ENCODE peak calls at places on chromosomes 4 and X, in four cellular contexts. Y is H1, E is HepG2, W is GM12878. L is an unnamed sample.

GRCh38 chr4:91764085-91764484 is 539.7 kb upstream of the GRID2 start:
- DNase-seq in E (no peak), Y (no peak), W (no peak), L (no peak)

GRCh38 chr4:101911616-101912015 is 121.1 kb downstream of the BANK1 start:
- DNase-seq in E (no peak), Y (no peak), W (no peak), L (no peak)

GRCh38 chrX:118552501-118552900 is 56.9 kb downstream of the DOCK11 start:
- DNase-seq in E (no peak), W (no peak), Y (no peak), L (no peak)

GRCh38 chrX:55490974-55491373 is 1.3 kb upstream of the USP51 start:
- DNase-seq in Y (no peak), E (no peak), W (no peak), L (no peak)

GRCh38 chr4:76199664-76200211 is 13.9 kb downstream of the SCARB2 start:
- DNase-seq in E (no peak), Y (no peak), W (peak), L (no peak)

GRCh38 chrX:51760657-51761056 is 17.4 kb downstream of the GSPT2 start:
- DNase-seq in Y (no peak), W (no peak), E (no peak), L (no peak)

GRCh38 chr4:155908187-155909139 is 5.0 kb downstream of the TDO2 start:
- DNase-seq in W (no peak), E (no peak), Y (no peak), L (no peak)

GRCh38 chr4:42519803-42520417 is 122.6 kb downstream of the SHISA3 start:
- DNase-seq in Y (peak), E (peak), W (peak), L (peak)

GRCh38 chr4:88335092-88335665 is 43.5 kb upstream of the HERC6 start:
- DNase-seq in Y (peak), W (no peak), E (peak), L (no peak)

GRCh38 chr4:151098191-151098590 is 1.2 kb upstream of the RPS3A start:
- DNase-seq in W (no peak), Y (no peak), E (no peak), L (no peak)
- H3K4me3 ChIP-seq in W (peak), Y (no peak), E (no peak), L (no peak)

DNA sequence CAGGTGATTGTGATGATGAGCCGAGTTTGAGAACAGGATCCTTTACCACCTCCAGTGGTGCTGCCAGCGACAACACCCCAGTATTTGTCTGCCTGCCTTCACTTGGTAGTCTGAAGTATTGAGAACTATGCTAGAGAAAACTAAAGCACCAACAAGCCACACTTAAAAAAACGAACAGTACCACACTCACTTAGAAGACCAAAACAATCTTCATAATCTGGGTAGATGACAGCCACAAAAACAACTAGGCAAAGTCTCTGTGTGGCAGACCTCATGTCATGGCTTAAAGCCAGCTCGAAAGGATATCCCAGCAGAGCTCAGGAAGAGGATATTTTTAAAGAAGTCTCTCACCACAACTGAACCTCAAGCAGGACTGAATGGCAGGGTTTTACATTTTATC is 236.0 kb downstream of the GPC3 start:
- DNase-seq in W (no peak), E (no peak), Y (no peak), L (no peak)
- TF ChIP-seq YY1 in W (no peak), E (no peak), Y (no peak), L (no peak)

DNA sequence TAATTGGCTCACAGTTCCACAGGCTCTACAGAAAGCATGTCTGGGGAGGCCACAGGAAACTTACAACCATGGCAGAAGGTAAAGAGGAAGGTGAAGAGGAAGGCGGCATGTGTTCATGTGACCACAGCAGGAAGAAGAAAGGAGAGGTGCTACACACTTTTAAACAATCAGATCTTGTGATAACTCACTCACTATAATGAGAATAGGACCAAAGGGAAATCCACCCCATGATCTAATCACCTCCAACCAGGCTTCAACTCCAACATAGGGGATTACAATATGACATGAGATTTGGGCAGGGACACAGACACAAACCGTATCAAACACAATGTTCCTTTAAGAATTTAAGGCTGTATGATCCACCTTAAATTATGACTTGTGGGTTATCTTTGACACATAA is 10.5 kb upstream of the PGM2 start:
- DNase-seq in Y (no peak), W (no peak), E (no peak), L (no peak)
- TF ChIP-seq SUZ12 in Y (no peak), W (no peak), E (no peak), L (no peak)

DNA sequence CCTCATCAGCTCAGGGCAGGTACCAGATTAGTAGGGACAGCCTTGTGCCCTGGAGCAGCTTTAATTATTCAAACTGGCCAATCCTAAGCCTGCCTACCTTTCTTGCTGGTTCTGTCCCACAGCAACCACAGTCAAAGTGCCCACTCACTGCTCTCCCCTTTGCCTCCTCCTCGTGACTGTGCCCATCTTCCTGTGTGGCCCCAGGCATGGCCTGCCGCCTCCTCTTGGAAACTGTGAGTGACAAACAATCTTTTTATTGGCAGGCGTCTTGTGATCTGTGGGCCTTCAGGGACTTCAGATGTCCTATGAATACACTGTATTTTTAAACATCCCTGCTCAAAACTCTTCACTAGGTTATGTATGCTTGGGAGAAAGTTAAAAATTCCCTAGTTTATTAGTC is 22.8 kb upstream of the NSG1 start:
- DNase-seq in Y (no peak), E (no peak), W (no peak), L (no peak)
- H3K4me3 ChIP-seq in Y (no peak), E (no peak), W (no peak), L (no peak)

GRCh38 chr4:8393593-8394038 is 46.9 kb downstream of the ACOX3 start:
- DNase-seq in W (no peak), Y (no peak), E (no peak), L (no peak)
- TF ChIP-seq YY1 in W (no peak), Y (no peak), E (no peak), L (no peak)

GRCh38 chr4:150743564-150744342 is 161.8 kb downstream of the MAB21L2 start:
- DNase-seq in E (no peak), Y (no peak), W (peak), L (no peak)
- TF ChIP-seq SUZ12 in E (no peak), Y (no peak), W (no peak), L (no peak)

GRCh38 chr4:164177186-164177585 is 576.7 kb upstream of the SMIM31 start:
- DNase-seq in E (no peak), W (no peak), Y (no peak), L (no peak)
- H3K4me3 ChIP-seq in E (no peak), W (no peak), Y (no peak), L (no peak)

GRCh38 chr4:33482773-33483172 is 2761.5 kb downstream of the ARAP2 start:
- DNase-seq in Y (no peak), E (no peak), W (no peak), L (no peak)
- TF ChIP-seq YY1 in Y (no peak), E (no peak), W (no peak), L (no peak)

GRCh38 chr4:7754565-7755262 is 184.9 kb downstream of the AFAP1 start:
- DNase-seq in E (no peak), W (no peak), Y (no peak), L (no peak)

GRCh38 chr4:7753271-7753670 is 186.4 kb downstream of the AFAP1 start:
- DNase-seq in Y (no peak), W (no peak), E (no peak), L (no peak)

GRCh38 chr4:7753931-7754465 is 185.7 kb downstream of the AFAP1 start:
- DNase-seq in W (no peak), Y (no peak), E (no peak), L (no peak)

GRCh38 chr4:7750972-7751371 is 188.7 kb downstream of the AFAP1 start:
- DNase-seq in E (no peak), Y (no peak), W (no peak), L (no peak)

DNA sequence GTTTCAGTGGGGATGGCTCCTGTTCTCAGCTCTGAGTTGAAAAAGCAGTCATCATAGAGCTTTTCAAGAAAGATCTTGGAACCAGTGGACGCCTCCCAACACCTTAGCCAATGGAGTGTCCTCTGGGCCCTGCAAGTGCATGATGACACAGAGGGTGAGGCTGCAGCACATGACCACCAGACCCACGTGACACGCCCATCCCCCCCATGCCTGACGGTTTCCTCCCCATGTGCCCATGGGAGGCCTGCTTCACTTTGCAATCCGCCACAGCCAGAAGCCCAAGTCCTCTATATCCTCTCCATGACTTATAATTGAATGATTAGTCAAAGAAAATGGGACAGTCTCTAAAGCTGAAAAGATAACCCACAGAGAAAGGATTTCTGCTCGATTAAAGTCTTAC is 187.0 kb downstream of the AFAP1 start:
- DNase-seq in W (no peak), E (no peak), Y (no peak), L (no peak)
- TF ChIP-seq SUZ12 in W (no peak), E (no peak), Y (no peak), L (no peak)

L was measured in NT2/D1.